ENCODE peak calls at places on chromosomes 13 and 19, in seven cellular contexts. X, H, U, B, M, O and R are unnamed samples.

GRCh38 chr13:29761160-29761559 is 89.3 kb downstream of the UBL3 start:
- DNase-seq in O (no peak), X (no peak), U (no peak), M (no peak), B (no peak), H (no peak), R (no peak)

GRCh38 chr19:46404039-46404883 is 9.1 kb downstream of the CCDC8 start:
- DNase-seq in B (peak), O (peak), U (no peak), H (no peak), M (no peak), X (no peak), R (peak)

GRCh38 chr13:30412351-30412750 is 9.9 kb upstream of the UBE2L5 start:
- DNase-seq in B (no peak), M (no peak), X (no peak), U (no peak), H (no peak), O (no peak), R (no peak)

GRCh38 chr13:77829963-77830362 is 88.7 kb downstream of the EDNRB start:
- DNase-seq in B (no peak), X (no peak), U (no peak), O (no peak), M (no peak), H (no peak), R (no peak)

GRCh38 chr19:47447470-47448359 is 24.0 kb downstream of the SLC8A2 start:
- DNase-seq in B (no peak), O (peak), U (peak), X (no peak), H (peak), M (no peak), R (peak)

GRCh38 chr13:32309812-32310706 is 5.1 kb downstream of the ZAR1L start:
- DNase-seq in H (no peak), X (no peak), B (peak), M (no peak), O (peak), U (no peak), R (peak)

GRCh38 chr19:19643158-19644053 is at the start of gene GMIP:
- DNase-seq in H (peak), U (peak), M (no peak), B (peak), O (peak), X (no peak), R (peak)

GRCh38 chr13:98548230-98548629 is 28.7 kb downstream of the STK24 start:
- DNase-seq in M (no peak), O (no peak), H (no peak), U (no peak), B (no peak), X (no peak), R (no peak)

GRCh38 chr13:111944171-111944583 is 122.8 kb upstream of the SOX1 start:
- DNase-seq in H (no peak), B (no peak), M (no peak), X (no peak), U (no peak), O (no peak), R (no peak)

GRCh38 chr13:30978981-30979956 is 46.8 kb downstream of the TEX26 start:
- DNase-seq in H (peak), B (no peak), O (no peak), X (no peak), U (peak), M (no peak), R (no peak)

GRCh38 chr13:66489172-66489571 is 741.0 kb downstream of the PCDH9 start:
- DNase-seq in B (no peak), U (no peak), M (no peak), H (no peak), O (no peak), X (no peak), R (no peak)

GRCh38 chr19:46659151-46660007 is 1.6 kb downstream of the DACT3 start:
- DNase-seq in U (no peak), H (no peak), M (peak), O (no peak), X (no peak), B (peak), R (peak)

GRCh38 chr13:93298741-93299140 is 72.1 kb downstream of the GPC6 start:
- DNase-seq in O (peak), X (no peak), M (no peak), B (no peak), H (no peak), U (no peak), R (no peak)

GRCh38 chr19:10074153-10074552 is 12.0 kb upstream of the SHFL start:
- DNase-seq in H (no peak), B (no peak), X (no peak), M (no peak), O (peak), U (no peak), R (no peak)

GRCh38 chr19:43534811-43535761 is 2.1 kb downstream of the ZNF575 start:
- DNase-seq in B (peak), H (no peak), O (peak), X (no peak), M (peak), U (no peak), R (peak)

GRCh38 chr13:46995874-46996273 is 99.0 kb upstream of the HTR2A start:
- DNase-seq in O (no peak), M (no peak), X (no peak), H (no peak), B (no peak), U (no peak), R (no peak)

GRCh38 chr13:73179906-73180305 is 121.1 kb downstream of the KLF5 start:
- DNase-seq in U (no peak), B (no peak), X (no peak), O (peak), M (no peak), H (no peak), R (no peak)

GRCh38 chr19:57789288-57789687 is 19.8 kb downstream of the ZNF586 start:
- DNase-seq in X (no peak), H (no peak), U (no peak), B (no peak), M (no peak), O (no peak), R (no peak)

GRCh38 chr19:32971012-32971595 is 654 bp downstream of the CEP89 start:
- DNase-seq in O (no peak), B (no peak), U (no peak), X (no peak), M (no peak), H (no peak), R (no peak)